ENCODE peak calls at places on chromosome 7, in seven cellular contexts. Y is right lobe of liver, J is lower leg skin, R is transverse colon, U is erythroblast, M is esophagus muscularis mucosa, D is tibial nerve. G is an unnamed sample.

GRCh38 chr7:112069879-112070321 is 136.3 kb downstream of the DOCK4 start:
- DNase-seq in J (no peak), D (no peak), M (no peak), Y (no peak), R (no peak), U (no peak), G (no peak)

GRCh38 chr7:73978681-73979563 is 49.1 kb upstream of the ELN start:
- DNase-seq in U (peak), Y (peak), M (peak), R (peak), J (no peak), D (peak), G (no peak)

GRCh38 chr7:154299736-154300135 is 247.5 kb downstream of the DPP6 start:
- DNase-seq in J (no peak), M (no peak), R (no peak), Y (no peak), D (no peak), U (no peak), G (no peak)

GRCh38 chr7:131945313-131945831 is 388.9 kb upstream of the PODXL start:
- DNase-seq in J (no peak), D (no peak), Y (peak), R (peak), U (peak), M (no peak), G (no peak)

GRCh38 chr7:113402005-113402404 is 283.7 kb upstream of the SMIM30 start:
- DNase-seq in U (no peak), J (no peak), R (no peak), Y (no peak), D (no peak), M (no peak), G (no peak)

GRCh38 chr7:148336411-148336810 is 254.2 kb upstream of the C7orf33 start:
- DNase-seq in J (no peak), U (no peak), Y (no peak), M (no peak), R (no peak), D (no peak), G (no peak)

GRCh38 chr7:7550663-7551062 is 15.0 kb upstream of the COL28A1 start:
- DNase-seq in J (no peak), U (no peak), R (no peak), D (no peak), M (no peak), Y (no peak), G (no peak)

GRCh38 chr7:137981668-137982067 is 20.2 kb downstream of the CREB3L2 start:
- DNase-seq in R (peak), J (no peak), U (no peak), M (no peak), D (no peak), Y (no peak), G (no peak)

GRCh38 chr7:142872106-142872675 is 13.4 kb downstream of the TRPV6 start:
- DNase-seq in J (no peak), D (no peak), R (no peak), M (no peak), Y (no peak), U (no peak), G (no peak)

GRCh38 chr7:26188291-26188999 is 12.1 kb downstream of the HNRNPA2B1 start:
- DNase-seq in Y (no peak), M (no peak), D (no peak), J (no peak), R (no peak), U (no peak), G (no peak)

GRCh38 chr7:26189000-26189539 is 11.5 kb downstream of the HNRNPA2B1 start:
- DNase-seq in Y (no peak), R (no peak), U (no peak), M (no peak), J (no peak), D (no peak), G (no peak)

GRCh38 chr7:26189697-26190096 is 10.8 kb downstream of the HNRNPA2B1 start:
- DNase-seq in J (no peak), Y (no peak), D (no peak), M (no peak), R (no peak), U (no peak), G (no peak)

GRCh38 chr7:26186364-26187311 is 13.9 kb downstream of the HNRNPA2B1 start:
- DNase-seq in Y (no peak), D (no peak), U (no peak), J (no peak), R (no peak), M (no peak), G (no peak)

DNA sequence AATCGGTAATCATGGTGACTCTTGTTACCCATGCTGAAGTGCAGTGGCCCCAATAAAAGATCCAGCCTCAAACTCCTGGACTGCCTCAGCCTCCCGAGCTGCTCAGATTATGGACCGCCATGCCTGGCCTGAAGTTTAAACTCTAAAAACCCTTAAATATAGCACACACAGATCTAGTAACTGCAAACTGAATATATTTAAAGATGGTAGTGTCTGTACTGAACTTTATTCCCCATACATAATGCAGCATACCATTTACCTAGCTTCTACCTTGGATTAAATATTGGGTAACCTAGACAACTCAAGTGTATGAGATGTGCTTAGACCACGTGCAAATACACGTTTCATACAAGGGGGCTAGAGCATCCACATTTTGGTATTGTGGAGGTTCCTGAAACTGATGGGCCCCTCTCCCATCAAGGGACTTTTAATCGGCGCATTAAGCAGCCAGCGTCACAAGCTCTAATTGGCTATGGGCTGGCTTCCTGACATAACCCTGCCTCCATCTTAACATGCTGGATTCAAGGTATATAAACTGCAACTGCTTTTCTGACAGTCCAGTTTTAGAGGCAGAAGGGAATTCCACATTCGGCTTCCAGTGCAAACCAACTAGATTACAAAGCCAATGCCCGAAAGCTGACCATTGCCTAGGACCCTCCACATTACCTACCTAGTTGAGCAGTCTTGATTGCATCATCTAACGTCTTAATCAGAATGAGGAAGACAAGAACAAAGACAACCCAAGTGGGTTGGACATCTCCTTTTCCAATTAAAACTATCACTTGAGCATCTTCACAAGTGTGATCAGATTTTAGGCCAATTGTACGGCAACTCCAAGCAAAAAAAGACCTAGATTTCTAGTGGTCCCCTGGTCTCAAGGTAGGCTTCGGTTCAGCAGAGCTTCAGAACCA is 12.9 kb downstream of the HNRNPA2B1 start:
- DNase-seq in D (no peak), U (no peak), J (no peak), M (no peak), R (no peak), Y (no peak), G (no peak)
- TF ChIP-seq POLR2A in D (no peak), U (peak), J (no peak), M (no peak), R (peak), Y (peak), G (no peak)

DNA sequence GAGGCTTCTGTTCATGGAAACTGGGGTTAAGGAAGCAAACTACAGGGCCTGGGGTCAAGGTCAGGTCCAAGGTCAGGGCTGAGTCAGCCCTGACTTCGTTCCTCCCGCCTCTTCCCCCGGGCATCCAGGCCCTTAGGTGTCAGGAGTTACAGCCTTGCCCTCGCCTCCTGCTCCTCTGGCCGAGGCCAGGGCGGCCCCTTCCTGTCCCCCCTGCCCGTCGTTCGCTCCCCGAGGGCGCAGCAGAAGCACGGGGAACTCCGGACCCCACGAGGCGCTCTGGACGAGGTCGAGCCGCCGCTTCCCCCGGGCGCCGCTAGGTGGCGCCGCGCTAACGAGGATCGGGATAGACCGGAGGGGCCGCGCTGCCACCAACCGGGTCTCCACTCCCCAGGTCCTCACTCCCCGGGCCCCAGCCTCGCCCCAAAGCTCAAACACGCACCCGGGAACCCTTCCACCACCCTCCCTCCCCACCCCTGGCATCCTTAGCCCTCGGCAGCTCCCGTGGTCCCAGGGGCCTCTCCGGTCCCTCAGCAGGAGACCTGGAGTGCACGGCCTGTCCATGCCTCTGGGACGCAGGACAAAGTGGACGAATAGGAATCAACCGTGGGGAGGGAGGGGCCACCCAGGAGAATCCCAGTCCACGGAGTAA is 59.2 kb upstream of the MYL10 start:
- DNase-seq in M (peak), D (peak), Y (peak), J (peak), R (peak), U (peak), G (no peak)
- TF ChIP-seq POLR2A in M (no peak), D (no peak), Y (no peak), J (no peak), R (no peak), U (no peak), G (no peak)

DNA sequence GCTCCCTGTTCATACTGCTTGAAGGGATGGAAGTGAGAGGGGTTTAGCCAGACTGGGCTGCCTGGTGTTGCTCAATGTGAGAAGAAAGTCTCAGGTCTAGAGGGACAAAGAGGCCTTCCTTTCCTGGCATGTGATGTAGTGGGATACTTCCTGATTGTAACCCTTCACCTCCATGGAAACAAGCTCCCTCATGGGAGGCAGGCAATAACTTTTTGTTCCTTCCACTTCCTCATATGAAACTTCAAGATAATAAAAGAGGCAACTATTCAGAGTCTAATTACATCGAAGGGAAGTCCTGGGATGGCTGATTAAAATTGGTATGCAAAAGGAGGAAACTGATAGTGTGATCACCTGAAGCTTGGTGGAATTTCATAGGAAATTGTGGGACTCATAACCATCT is 84.1 kb upstream of the ETV1 start:
- DNase-seq in R (no peak), U (no peak), J (no peak), Y (no peak), M (no peak), D (no peak), G (no peak)
- TF ChIP-seq POLR2A in R (no peak), U (no peak), J (no peak), Y (no peak), M (no peak), D (no peak), G (no peak)

GRCh38 chr7:99624487-99624886 is 7.7 kb downstream of the ZSCAN25 start:
- DNase-seq in R (peak), D (no peak), J (no peak), U (no peak), M (peak), Y (no peak), G (no peak)
- TF ChIP-seq POLR2A in R (no peak), D (no peak), J (no peak), U (no peak), M (no peak), Y (no peak), G (no peak)